ENCODE peak calls at places on chromosomes 16 and 17, in four cellular contexts. M is tibial nerve, J is left lung, D is cardiac muscle cell. F is an unnamed sample. For H3K36me3, the result is how much of the 10 kb centered on the place peaks cover.

GRCh38 chr17:11506635-11507034 is 91.6 kb upstream of the DNAH9 start:
- DNase-seq in M (no peak), J (no peak), D (no peak), F (no peak)

GRCh38 chr16:2147378-2147777 is 1.0 kb upstream of the RAB26 start:
- DNase-seq in M (no peak), J (no peak), D (no peak), F (no peak)

GRCh38 chr16:10936585-10936984 is 5.7 kb downstream of the DEXI start:
- DNase-seq in M (no peak), J (no peak), D (no peak), F (no peak)

GRCh38 chr16:23448392-23448791 is 4.6 kb downstream of the COG7 start:
- DNase-seq in M (no peak), J (no peak), D (no peak), F (no peak)

GRCh38 chr16:77592021-77592420 is 130.3 kb upstream of the NUDT7 start:
- DNase-seq in M (no peak), J (no peak), D (no peak), F (no peak)

GRCh38 chr17:1487939-1488825 is 4.3 kb downstream of the MYO1C start:
- DNase-seq in M (peak), J (peak), D (peak), F (peak)

GRCh38 chr17:67359960-67360817 is 6.2 kb downstream of the PSMD12 start:
- DNase-seq in M (no peak), J (no peak), D (peak), F (no peak)

GRCh38 chr16:57532251-57532625 is 4.1 kb downstream of the CCDC102A start:
- DNase-seq in M (no peak), J (peak), D (no peak), F (no peak)

GRCh38 chr17:68351395-68351794 is 60.1 kb downstream of the ARSG start:
- DNase-seq in M (peak), J (no peak), D (peak), F (no peak)

GRCh38 chr17:42669705-42670198 is 7.0 kb downstream of the PLEKHH3 start:
- DNase-seq in M (no peak), J (no peak), D (no peak), F (no peak)

GRCh38 chr16:72025404-72026114 is 17.0 kb downstream of the DHODH start:
- DNase-seq in M (no peak), J (no peak), D (no peak), F (no peak)

GRCh38 chr17:49708515-49709161 is 874 bp upstream of the SLC35B1 start:
- DNase-seq in M (no peak), J (no peak), D (no peak), F (no peak)

GRCh38 chr16:73956592-73957495 is 339.8 kb upstream of the PSMD7 start:
- DNase-seq in M (peak), J (no peak), D (peak), F (no peak)

GRCh38 chr17:8828517-8828875 is 29.3 kb upstream of the MFSD6L start:
- DNase-seq in M (no peak), J (peak), D (no peak), F (no peak)

GRCh38 chr17:55527520-55528118 is 16.4 kb upstream of the SMIM36 start:
- DNase-seq in M (peak), J (no peak), D (peak), F (no peak)

GRCh38 chr16:81451753-81452680 is 7.4 kb downstream of the CMIP start:
- DNase-seq in M (no peak), J (no peak), D (peak), F (peak)

GRCh38 chr17:15463363-15463762 is 4.1 kb downstream of the CDRT4 start:
- DNase-seq in M (peak), J (no peak), D (peak), F (peak)

GRCh38 chr17:31392002-31392855 is 754 bp downstream of the RAB11FIP4 start:
- DNase-seq in M (no peak), J (no peak), D (no peak), F (no peak)

GRCh38 chr17:40348562-40349476 is 15.7 kb downstream of the GJD3 start:
- DNase-seq in M (no peak), J (peak), D (no peak), F (peak)

GRCh38 chr17:50507871-50508572 is at the start of gene MYCBPAP:
- DNase-seq in M (peak), J (peak), D (peak), F (peak)

GRCh38 chr16:70508752-70509151 is 14.6 kb downstream of the COG4 start:
- DNase-seq in M (no peak), J (no peak), D (peak), F (no peak)

GRCh38 chr17:67474081-67474661 is 97.1 kb downstream of the PITPNC1 start:
- DNase-seq in M (no peak), J (no peak), D (peak), F (no peak)

GRCh38 chr16:87832759-87833502 is 36.4 kb downstream of the SLC7A5 start:
- DNase-seq in M (no peak), J (peak), D (no peak), F (no peak)

GRCh38 chr16:58236831-58237230 is 38.9 kb upstream of the CSNK2A2 start:
- DNase-seq in M (no peak), J (no peak), D (no peak), F (no peak)

GRCh38 chr16:3655791-3656490 is 1.4 kb downstream of the DNASE1 start:
- DNase-seq in M (no peak), J (peak), D (no peak), F (no peak)

GRCh38 chr16:19771040-19771439 is 53.0 kb downstream of the IQCK start:
- DNase-seq in M (no peak), J (no peak), D (no peak), F (no peak)

GRCh38 chr17:45043268-45043681 is 8.2 kb downstream of the DCAKD start:
- DNase-seq in M (no peak), J (no peak), D (no peak), F (no peak)

GRCh38 chr17:30415491-30415890 is 36.8 kb downstream of the CPD start:
- DNase-seq in M (no peak), J (no peak), D (no peak), F (no peak)

GRCh38 chr17:69945698-69946185 is 129.3 kb upstream of the KCNJ16 start:
- DNase-seq in M (no peak), J (no peak), D (no peak), F (no peak)

GRCh38 chr16:49557070-49557446 is 183.5 kb downstream of the C16orf78 start:
- DNase-seq in M (no peak), J (no peak), D (no peak), F (no peak)

GRCh38 chr16:72469932-72470331 is 298.0 kb upstream of the PMFBP1 start:
- DNase-seq in M (no peak), J (no peak), D (no peak), F (no peak)

GRCh38 chr16:73140944-73141343 is 93.0 kb upstream of the ZFHX3 start:
- DNase-seq in M (no peak), J (no peak), D (no peak), F (no peak)

GRCh38 chr16:54135361-54136275 is 151.0 kb downstream of the IRX3 start:
- DNase-seq in M (no peak), J (no peak), D (peak), F (no peak)

GRCh38 chr17:50255766-50256480 is 18.3 kb upstream of the TMEM92 start:
- DNase-seq in M (no peak), J (no peak), D (no peak), F (no peak)

GRCh38 chr17:74671031-74671771 is 41.5 kb downstream of the CD300LF start:
- DNase-seq in M (peak), J (peak), D (peak), F (peak)

GRCh38 chr16:27499659-27500055 is 50.1 kb downstream of the GTF3C1 start:
- DNase-seq in M (no peak), J (no peak), D (no peak), F (no peak)

GRCh38 chr17:41015473-41015872 is 6.5 kb upstream of the KRTAP3-1 start:
- DNase-seq in M (no peak), J (no peak), D (no peak), F (no peak)

GRCh38 chr17:40651939-40652338 is 4.3 kb upstream of the SMARCE1 start:
- DNase-seq in M (no peak), J (no peak), D (no peak), F (no peak)

GRCh38 chr16:85492617-85492957 is 120.5 kb upstream of the GSE1 start:
- DNase-seq in M (no peak), J (no peak), D (no peak), F (no peak)

DNA sequence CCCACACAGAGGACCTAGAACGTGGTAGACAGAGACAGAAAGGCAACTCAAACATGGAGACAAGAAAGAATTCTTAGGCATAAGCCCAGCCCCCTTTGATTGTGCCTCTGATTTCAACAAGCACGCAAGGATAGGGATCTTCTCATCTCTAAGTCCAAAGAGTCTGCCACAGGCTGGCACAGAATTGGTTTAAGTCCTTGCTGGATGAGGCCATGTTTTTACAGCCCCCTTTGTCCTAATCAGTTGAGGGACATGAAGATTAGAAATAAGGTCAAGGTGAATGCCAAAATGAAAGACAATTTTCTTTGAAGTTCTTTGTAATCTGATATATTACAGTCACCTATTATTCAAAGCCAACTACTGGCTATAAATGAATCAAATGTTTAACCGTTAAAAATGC is 68.0 kb upstream of the ATP2A3 start:
- DNase-seq in M (no peak), J (no peak), D (no peak), F (no peak)
- H3K36me3 ChIP-seq in M (half or more), J (half or more), D (under half), F (under half)

DNA sequence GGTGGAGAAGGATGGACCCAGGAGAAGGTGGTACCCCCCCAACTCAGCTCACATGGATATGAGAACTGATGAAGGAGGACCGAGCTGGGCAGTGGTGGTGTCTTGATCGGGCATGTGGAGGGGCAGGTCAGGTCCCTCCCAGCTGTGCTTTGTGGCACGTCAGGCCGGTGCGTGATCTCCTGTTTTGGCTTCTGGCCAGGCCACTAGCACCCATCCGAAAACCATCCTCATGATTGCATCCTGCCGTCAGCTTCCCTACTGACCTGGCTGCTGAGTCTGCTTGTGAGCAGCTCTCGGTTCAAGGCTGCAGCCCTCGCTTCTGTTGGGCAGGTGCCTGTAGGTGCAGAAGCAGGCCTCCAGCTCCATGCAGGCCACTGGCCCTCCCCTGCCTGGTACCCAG is 53.1 kb downstream of the PLD6 start:
- DNase-seq in M (no peak), J (peak), D (no peak), F (no peak)
- H3K36me3 ChIP-seq in M (half or more), J (half or more), D (half or more), F (under half)

GRCh38 chr17:36932383-36933173 is 4.7 kb upstream of the LHX1 start:
- DNase-seq in M (no peak), J (no peak), D (no peak), F (no peak)

GRCh38 chr17:36928450-36929125 is 8.7 kb upstream of the LHX1 start:
- DNase-seq in M (no peak), J (no peak), D (no peak), F (no peak)

GRCh38 chr17:36931096-36931696 is 6.1 kb upstream of the LHX1 start:
- DNase-seq in M (no peak), J (no peak), D (no peak), F (no peak)

GRCh38 chr17:36931697-36932382 is 5.4 kb upstream of the LHX1 start:
- DNase-seq in M (no peak), J (no peak), D (peak), F (peak)

GRCh38 chr17:36930501-36930900 is 6.8 kb upstream of the LHX1 start:
- DNase-seq in M (no peak), J (no peak), D (no peak), F (no peak)
- H3K36me3 ChIP-seq in M (under half), J (under half), D (under half), F (under half)

GRCh38 chr16:67775273-67775672 is 31.1 kb downstream of the RANBP10 start:
- DNase-seq in M (no peak), J (no peak), D (no peak), F (no peak)

GRCh38 chr16:67770371-67770991 is 35.9 kb downstream of the RANBP10 start:
- DNase-seq in M (no peak), J (peak), D (peak), F (no peak)

GRCh38 chr16:67773569-67774456 is 32.5 kb downstream of the RANBP10 start:
- DNase-seq in M (no peak), J (peak), D (peak), F (no peak)

GRCh38 chr16:67773099-67773498 is 33.3 kb downstream of the RANBP10 start:
- DNase-seq in M (peak), J (peak), D (peak), F (no peak)

DNA sequence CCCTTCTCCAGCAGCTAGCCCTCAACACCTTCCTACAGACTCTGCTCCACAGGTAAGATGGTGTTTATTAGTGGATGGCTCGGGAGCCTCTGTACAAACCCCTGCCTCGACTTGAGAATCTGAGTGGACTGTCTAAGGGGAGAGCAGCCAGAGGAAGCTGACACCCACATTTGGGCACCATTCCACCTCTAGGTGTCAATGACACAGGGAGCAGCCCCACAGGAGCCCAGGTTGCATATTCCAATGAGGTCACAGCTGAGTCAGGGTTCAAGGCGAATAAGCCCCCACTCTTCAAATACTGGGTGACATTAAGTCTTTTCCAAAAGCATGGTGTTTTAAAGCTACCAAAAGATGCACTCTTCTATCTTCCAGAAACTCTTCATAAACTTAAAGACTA is 31.9 kb downstream of the RANBP10 start:
- DNase-seq in M (no peak), J (no peak), D (no peak), F (no peak)
- H3K36me3 ChIP-seq in M (under half), J (under half), D (under half), F (under half)

DNA sequence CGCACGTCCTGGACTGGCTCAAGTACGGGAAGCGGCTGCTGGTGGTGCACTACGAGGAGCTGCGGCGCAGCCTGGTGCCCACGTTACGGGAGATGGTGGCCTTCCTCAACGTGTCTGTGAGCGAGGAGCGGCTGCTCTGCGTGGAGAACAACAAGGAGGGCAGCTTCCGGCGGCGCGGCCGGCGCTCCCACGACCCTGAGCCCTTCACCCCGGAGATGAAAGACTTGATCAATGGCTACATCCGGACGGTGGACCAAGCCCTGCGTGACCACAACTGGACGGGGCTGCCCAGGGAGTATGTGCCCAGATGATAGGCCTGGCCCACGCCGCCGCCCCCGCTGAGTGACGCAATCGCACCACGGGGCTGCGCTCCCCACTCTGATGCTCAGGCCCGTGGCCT is 50.2 kb downstream of the WSCD1 start:
- DNase-seq in M (no peak), J (no peak), D (no peak), F (no peak)
- H3K36me3 ChIP-seq in M (under half), J (under half), D (under half), F (under half)

GRCh38 chr16:30720086-30720485 is 21.1 kb downstream of the SRCAP start:
- DNase-seq in M (no peak), J (no peak), D (no peak), F (no peak)

GRCh38 chr16:30720694-30721093 is 21.7 kb downstream of the SRCAP start:
- DNase-seq in M (no peak), J (no peak), D (no peak), F (no peak)

GRCh38 chr16:30711712-30712111 is 12.7 kb downstream of the SRCAP start:
- DNase-seq in M (no peak), J (no peak), D (no peak), F (no peak)

GRCh38 chr16:30710971-30711370 is 12.0 kb downstream of the SRCAP start:
- DNase-seq in M (no peak), J (no peak), D (peak), F (no peak)

DNA sequence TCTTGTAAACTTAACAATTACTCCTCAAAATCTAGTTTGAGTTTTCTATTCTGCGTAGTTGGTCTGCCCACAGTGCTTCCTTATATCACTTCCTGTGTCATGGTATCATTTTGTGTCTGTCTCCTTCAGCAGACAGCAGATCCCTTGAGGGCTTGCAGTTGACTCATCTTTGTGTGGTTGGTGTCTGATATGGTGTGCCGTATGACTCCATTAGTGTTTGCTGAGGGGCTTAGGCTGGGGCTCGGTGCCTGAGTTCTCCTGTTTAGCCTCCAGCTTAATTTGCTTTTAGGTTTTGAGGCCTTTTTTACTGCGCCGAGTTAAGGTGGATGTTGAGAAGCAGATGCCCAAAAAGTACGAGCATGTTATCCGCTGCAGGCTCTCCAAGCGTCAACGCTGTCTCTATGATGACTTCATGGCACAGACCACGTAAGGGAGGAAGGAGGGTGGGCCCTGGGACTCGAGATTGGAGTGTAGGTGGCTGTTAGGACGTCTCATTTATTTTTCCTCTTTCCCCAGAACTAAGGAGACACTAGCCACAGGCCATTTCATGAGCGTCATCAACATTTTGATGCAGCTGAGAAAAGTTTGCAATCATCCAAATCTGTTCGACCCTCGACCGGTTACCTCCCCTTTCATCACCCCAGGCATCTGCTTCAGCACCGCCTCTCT is 16.9 kb downstream of the SRCAP start:
- DNase-seq in M (no peak), J (no peak), D (peak), F (no peak)
- H3K36me3 ChIP-seq in M (half or more), J (half or more), D (half or more), F (under half)

DNA sequence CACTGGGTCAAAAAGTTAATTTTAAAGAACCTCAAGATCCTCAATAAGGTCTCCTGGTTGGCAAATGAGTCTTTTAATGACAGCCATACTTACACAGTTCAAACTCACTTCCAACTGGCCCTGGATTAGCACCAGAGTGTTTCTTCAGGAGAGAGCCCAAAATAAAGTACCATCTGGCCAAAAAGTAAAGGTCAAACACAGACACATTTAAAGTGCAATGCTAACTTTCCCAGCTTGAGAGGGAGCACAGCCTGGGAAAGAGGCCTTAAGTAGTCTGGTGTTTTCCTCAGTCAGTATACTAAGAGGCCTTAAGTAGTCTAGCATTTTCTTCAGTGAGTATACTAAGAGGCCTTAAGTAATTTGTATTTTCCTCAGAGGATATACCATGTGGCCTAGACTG is 46.6 kb upstream of the ERN1 start:
- DNase-seq in M (no peak), J (no peak), D (no peak), F (no peak)
- H3K36me3 ChIP-seq in M (under half), J (under half), D (under half), F (under half)

F was measured in aorta.